ENCODE peak calls at places on chromosomes 5 and 9, in five cellular contexts. Y is Peyer's patch, M is body of pancreas, T is GM12891, B is T-cell. J is an unnamed sample.

GRCh38 chr5:68395302-68395701 is 179.7 kb downstream of the PIK3R1 start:
- DNase-seq in Y (no peak), M (no peak), T (no peak), B (no peak), J (no peak)

GRCh38 chr5:142600092-142600491 is 85.8 kb downstream of the FGF1 start:
- DNase-seq in Y (no peak), M (no peak), T (no peak), B (no peak), J (no peak)

GRCh38 chr9:33044162-33044673 is 19.1 kb downstream of the DNAJA1 start:
- DNase-seq in Y (peak; percentile 72), M (peak; percentile 85), T (peak; percentile 66), B (peak; percentile 56), J (peak; percentile 71)

GRCh38 chr9:96116275-96117051 is 185.5 kb downstream of the HSD17B3 start:
- DNase-seq in Y (no peak), M (peak; percentile 93), T (no peak), B (no peak), J (no peak)

GRCh38 chr9:3931996-3932906 is 367.6 kb downstream of the GLIS3 start:
- DNase-seq in Y (no peak), M (no peak), T (no peak), B (no peak), J (no peak)

GRCh38 chr5:26430323-26430722 is 608.1 kb downstream of the CDH9 start:
- DNase-seq in Y (no peak), M (no peak), T (no peak), B (no peak), J (no peak)

GRCh38 chr5:19179561-19179960 is 808.4 kb downstream of the CDH18 start:
- DNase-seq in Y (no peak), M (no peak), T (no peak), B (no peak), J (no peak)

GRCh38 chr9:16342621-16343020 is 527.8 kb downstream of the BNC2 start:
- DNase-seq in Y (no peak), M (no peak), T (no peak), B (no peak), J (no peak)

GRCh38 chr5:145619806-145620205 is 215.3 kb downstream of the PRELID2 start:
- DNase-seq in Y (no peak), M (no peak), T (no peak), B (no peak), J (no peak)

GRCh38 chr5:111932628-111933027 is 175.6 kb upstream of the NREP start:
- DNase-seq in Y (no peak), M (no peak), T (no peak), B (no peak), J (no peak)

GRCh38 chr5:67731886-67732285 is 483.7 kb upstream of the PIK3R1 start:
- DNase-seq in Y (no peak), M (no peak), T (no peak), B (no peak), J (no peak)

GRCh38 chr9:117825609-117826347 is 121.6 kb downstream of the TLR4 start:
- DNase-seq in Y (peak; percentile 39), M (no peak), T (peak; percentile 8), B (peak; percentile 29), J (no peak)

GRCh38 chr9:22216730-22217160 is 207.6 kb upstream of the CDKN2B start:
- DNase-seq in Y (no peak), M (no peak), T (no peak), B (no peak), J (no peak)

GRCh38 chr9:132631685-132632084 is 38.1 kb downstream of the DDX31 start:
- DNase-seq in Y (no peak), M (no peak), T (no peak), B (no peak), J (no peak)

GRCh38 chr5:68141494-68141893 is 74.1 kb upstream of the PIK3R1 start:
- DNase-seq in Y (no peak), M (no peak), T (no peak), B (no peak), J (no peak)

GRCh38 chr5:123721721-123722276 is 209.8 kb downstream of the CSNK1G3 start:
- DNase-seq in Y (no peak), M (no peak), T (no peak), B (no peak), J (no peak)

GRCh38 chr9:135476981-135477380 is 2.6 kb upstream of the PPP1R26 start:
- DNase-seq in Y (no peak), M (no peak), T (no peak), B (no peak), J (no peak)

GRCh38 chr9:70085241-70085640 is 41.6 kb downstream of the MAMDC2 start:
- DNase-seq in Y (no peak), M (no peak), T (no peak), B (no peak), J (no peak)

GRCh38 chr9:124968238-124968637 is 27.4 kb upstream of the GOLGA1 start:
- DNase-seq in Y (no peak), M (no peak), T (no peak), B (no peak), J (no peak)